ENCODE peak calls at places on chromosomes 12 and 14, in five cellular contexts. X is OCI-LY7, C is fibroblast of the aortic adventitia, T is AG10803, F is WTC11. E is an unnamed sample.

GRCh38 chr12:120710805-120711296 is 593 bp downstream of the UNC119B start:
- DNase-seq in X (peak), C (no peak), T (no peak), F (peak), E (peak)

GRCh38 chr12:3332190-3332589 is 158.8 kb upstream of the PRMT8 start:
- DNase-seq in X (no peak), F (no peak), T (no peak), C (peak), E (no peak)

GRCh38 chr12:116372815-116373214 is 95.3 kb upstream of the MED13L start:
- DNase-seq in C (no peak), F (no peak), X (no peak), T (no peak), E (no peak)

GRCh38 chr12:107477946-107478610 is 207.5 kb upstream of the PWP1 start:
- DNase-seq in X (no peak), C (peak), T (no peak), F (no peak), E (no peak)

GRCh38 chr12:69688021-69688420 is 11.1 kb downstream of the BEST3 start:
- DNase-seq in T (peak), C (peak), F (no peak), X (no peak), E (no peak)

GRCh38 chr12:50992814-50993213 is 33.4 kb downstream of the SLC11A2 start:
- DNase-seq in C (no peak), T (peak), X (no peak), F (no peak), E (no peak)

GRCh38 chr14:26765301-26765700 is 167.5 kb upstream of the NOVA1 start:
- DNase-seq in X (no peak), F (no peak), T (peak), C (no peak), E (no peak)

GRCh38 chr12:574475-575128 is 88.6 kb downstream of the NINJ2 start:
- DNase-seq in F (no peak), C (no peak), T (peak), X (no peak), E (no peak)

GRCh38 chr14:60079723-60080122 is 12.0 kb upstream of the PCNX4 start:
- DNase-seq in F (no peak), X (no peak), T (no peak), C (no peak), E (no peak)

GRCh38 chr12:122435186-122435585 is 12.7 kb upstream of the CLIP1 start:
- DNase-seq in F (no peak), T (no peak), X (no peak), C (no peak), E (no peak)

GRCh38 chr14:68691031-68691864 is 101.6 kb downstream of the ZFP36L1 start:
- DNase-seq in F (peak), T (no peak), X (no peak), C (no peak), E (no peak)

GRCh38 chr12:32535260-32535999 is 136.1 kb downstream of the FGD4 start:
- DNase-seq in F (peak), X (peak), T (peak), C (peak), E (no peak)

GRCh38 chr14:105351920-105352871 is 37.6 kb downstream of the PACS2 start:
- DNase-seq in F (peak), C (peak), T (peak), X (peak), E (peak)

GRCh38 chr12:68069276-68069675 is 80.0 kb downstream of the IFNG-AS1 start:
- DNase-seq in F (no peak), C (no peak), T (no peak), X (no peak), E (no peak)

GRCh38 chr14:24381363-24382102 is 13.5 kb downstream of the NFATC4 start:
- DNase-seq in T (no peak), C (no peak), X (no peak), F (no peak), E (no peak)

GRCh38 chr12:94507455-94507854 is 47.8 kb upstream of the CEP83 start:
- DNase-seq in F (no peak), T (no peak), C (no peak), X (no peak), E (no peak)
- TF ChIP-seq CTCF in F (no peak), T (no peak), C (no peak), X (no peak), E (no peak)

GRCh38 chr12:43281563-43281962 is 270.4 kb downstream of the ADAMTS20 start:
- DNase-seq in T (no peak), F (no peak), C (no peak), X (no peak), E (no peak)

GRCh38 chr12:43285248-43285647 is 266.8 kb downstream of the ADAMTS20 start:
- DNase-seq in T (peak), C (peak), F (no peak), X (no peak), E (no peak)

GRCh38 chr12:43284441-43284840 is 267.6 kb downstream of the ADAMTS20 start:
- DNase-seq in F (no peak), T (no peak), X (no peak), C (peak), E (no peak)

GRCh38 chr12:43283206-43283605 is 268.8 kb downstream of the ADAMTS20 start:
- DNase-seq in C (no peak), F (no peak), X (no peak), T (no peak), E (no peak)

DNA sequence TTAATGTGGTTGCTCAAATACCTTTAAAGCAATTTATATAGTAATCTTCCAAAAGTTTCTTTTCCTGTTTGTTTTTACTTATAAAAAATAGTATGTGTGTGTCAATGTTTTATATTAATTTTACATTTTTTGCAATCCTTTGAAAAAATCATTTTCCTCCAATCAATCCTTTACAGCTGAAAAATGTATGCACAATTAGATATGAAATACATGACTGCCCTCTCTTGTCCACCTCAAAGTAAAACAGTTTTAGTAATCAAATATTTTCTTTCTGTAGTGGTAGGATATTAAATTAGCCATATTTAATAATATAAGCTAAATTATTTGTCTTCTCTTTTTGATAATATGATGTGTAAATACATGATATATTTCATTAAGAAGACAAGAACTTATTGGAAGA is 269.9 kb downstream of the ADAMTS20 start:
- DNase-seq in T (peak), F (no peak), X (no peak), C (peak), E (no peak)
- TF ChIP-seq CTCF in T (peak), F (no peak), X (peak), C (peak), E (peak)

GRCh38 chr12:99135376-99135775 is 490.3 kb downstream of the APAF1 start:
- DNase-seq in F (no peak), T (no peak), C (no peak), X (no peak), E (no peak)

GRCh38 chr12:99140017-99140726 is 495.1 kb downstream of the APAF1 start:
- DNase-seq in F (no peak), X (no peak), C (no peak), T (no peak), E (no peak)

GRCh38 chr12:99131761-99132199 is 486.7 kb downstream of the APAF1 start:
- DNase-seq in X (no peak), F (peak), C (no peak), T (no peak), E (peak)

GRCh38 chr12:99138397-99138796 is 493.3 kb downstream of the APAF1 start:
- DNase-seq in C (no peak), T (no peak), X (no peak), F (no peak), E (no peak)

DNA sequence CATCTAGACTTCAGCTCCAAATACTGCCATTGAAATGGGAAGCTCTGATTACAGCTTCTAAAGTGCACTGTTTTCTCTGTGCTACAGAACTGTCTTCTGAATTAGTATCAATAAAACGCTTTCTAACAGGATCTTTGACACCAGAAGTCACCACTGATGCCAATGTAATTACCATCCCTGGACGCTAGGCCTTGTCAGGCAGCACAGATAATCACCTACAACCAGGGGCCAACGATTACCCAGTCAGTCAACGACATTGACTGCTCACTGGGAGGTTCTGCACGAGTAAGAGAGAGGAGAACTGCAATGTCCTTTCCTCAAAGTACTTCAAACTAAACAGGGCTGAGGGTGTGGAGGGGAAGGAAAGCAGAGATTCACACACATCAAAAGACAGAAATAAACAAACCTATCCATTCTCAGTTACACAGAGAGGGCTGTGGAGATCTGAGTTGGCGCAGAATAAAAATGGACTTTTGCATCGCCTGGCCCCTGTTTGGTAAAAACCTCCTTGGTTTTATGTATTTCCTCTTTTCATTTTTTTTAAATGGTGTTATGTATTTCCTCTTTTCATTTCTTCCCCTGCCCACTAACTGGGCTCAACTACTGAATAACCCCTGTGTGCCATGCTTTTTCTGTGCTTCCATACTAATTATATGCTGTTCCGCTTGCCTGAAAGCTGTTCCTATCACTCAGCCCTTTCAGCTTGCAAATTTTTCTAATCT is 492.2 kb downstream of the APAF1 start:
- DNase-seq in X (no peak), C (no peak), F (peak), T (no peak), E (no peak)
- TF ChIP-seq CTCF in X (no peak), C (no peak), F (no peak), T (no peak), E (no peak)

GRCh38 chr12:7061596-7061995 is 1.1 kb downstream of the C1S start:
- DNase-seq in C (no peak), T (no peak), X (no peak), F (no peak), E (no peak)

GRCh38 chr12:7058850-7059249 is 1.7 kb upstream of the C1S start:
- DNase-seq in X (no peak), C (no peak), T (no peak), F (no peak), E (no peak)

GRCh38 chr12:7059780-7060179 is 738 bp upstream of the C1S start:
- DNase-seq in T (no peak), X (no peak), C (no peak), F (no peak), E (no peak)

GRCh38 chr12:7061138-7061537 is 620 bp downstream of the C1S start:
- DNase-seq in F (no peak), T (peak), C (peak), X (no peak), E (no peak)

DNA sequence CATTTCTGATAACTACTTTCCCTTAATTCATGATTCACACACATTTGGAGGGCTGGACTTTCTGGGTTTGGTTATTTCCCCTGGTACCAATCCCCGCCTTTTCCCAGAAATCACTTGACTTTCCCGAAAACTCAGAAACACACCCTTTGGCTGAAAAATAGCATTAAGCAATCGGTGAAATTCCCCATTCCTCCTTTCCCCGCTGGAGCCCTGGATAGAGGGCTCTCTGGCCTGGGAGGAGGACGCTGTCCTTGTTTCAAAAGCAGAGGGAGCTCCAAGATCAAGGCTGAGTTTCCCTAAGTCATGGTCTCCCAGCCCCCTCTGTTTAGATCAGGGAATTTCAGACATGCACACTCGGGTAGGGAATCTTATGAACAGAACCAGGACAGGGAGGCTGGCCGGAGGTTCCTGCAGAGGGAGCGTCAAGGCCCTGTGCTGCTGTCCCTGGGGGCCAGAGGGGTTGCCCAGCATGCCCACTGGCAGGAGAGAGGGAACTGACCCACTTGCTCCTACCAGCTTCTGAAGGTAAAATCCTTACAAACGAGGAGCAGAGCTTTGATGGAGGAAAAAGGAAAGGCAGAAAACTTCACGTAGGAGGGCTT is at the start of gene C1S:
- DNase-seq in F (peak), T (peak), X (no peak), C (peak), E (no peak)
- TF ChIP-seq CTCF in F (no peak), T (peak), X (no peak), C (peak), E (no peak)

GRCh38 chr12:103182299-103182698 is 224.8 kb downstream of the ASCL1 start:
- DNase-seq in T (no peak), C (no peak), F (no peak), X (no peak), E (no peak)
- TF ChIP-seq CTCF in T (no peak), C (no peak), F (no peak), X (no peak), E (no peak)

GRCh38 chr12:66066071-66066928 is 64.2 kb downstream of the LLPH start:
- DNase-seq in X (no peak), F (no peak), C (peak), T (peak), E (no peak)
- TF ChIP-seq CTCF in X (no peak), F (no peak), C (peak), T (peak), E (peak)

DNA sequence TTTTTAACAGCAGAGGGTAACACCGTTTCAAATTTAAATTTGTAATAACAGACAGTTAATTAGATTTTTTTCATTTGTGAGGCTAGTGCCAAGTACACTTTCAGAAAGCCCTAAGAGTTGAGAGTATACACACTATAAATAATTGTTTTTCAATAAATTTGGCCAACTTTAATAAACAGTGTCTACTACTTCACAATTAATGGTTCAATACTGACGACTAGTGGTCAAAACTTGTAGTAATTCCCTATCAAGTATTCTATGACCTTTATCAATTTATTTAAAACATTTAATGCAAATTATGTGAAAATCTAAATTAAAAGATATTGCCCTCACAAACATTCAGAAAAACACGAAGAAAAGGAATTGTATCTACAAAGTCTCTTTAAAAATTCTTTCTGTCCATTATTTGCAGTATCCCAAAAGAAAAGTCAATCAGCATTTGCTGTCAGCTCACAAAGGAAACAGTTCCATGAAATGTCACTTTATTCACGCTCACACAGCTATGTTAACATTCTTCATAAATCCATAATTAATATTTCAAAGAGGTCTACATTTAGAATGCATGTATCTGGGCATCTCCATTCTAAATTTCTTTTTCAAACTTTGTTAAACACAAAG is 91.2 kb downstream of the CEP128 start:
- DNase-seq in F (no peak), X (peak), T (peak), C (peak), E (peak)
- TF ChIP-seq CTCF in F (peak), X (peak), T (peak), C (peak), E (peak)